ENCODE peak calls at places on chromosomes 6 and 20, in six cellular contexts. A, L, J, B, F and V are unnamed samples.

GRCh38 chr6:161374971-161375873 is 101.4 kb upstream of the AGPAT4 start:
- DNase-seq in A (no peak), L (no peak), F (no peak), J (peak; percentile 83), B (no peak), V (peak; percentile 40)

GRCh38 chr20:40643891-40644290 is 45.1 kb downstream of the MAFB start:
- DNase-seq in L (no peak), F (no peak), J (no peak), B (no peak), A (no peak), V (no peak)

GRCh38 chr20:60046011-60046413 is 87.8 kb downstream of the CDH26 start:
- DNase-seq in F (no peak), J (no peak), A (no peak), L (no peak), B (no peak), V (no peak)

GRCh38 chr20:41048475-41049242 is 20.0 kb downstream of the TOP1 start:
- DNase-seq in F (no peak), A (no peak), B (no peak), L (no peak), J (no peak), V (no peak)

GRCh38 chr20:47196091-47197081 is 160.1 kb downstream of the ZMYND8 start:
- DNase-seq in J (peak; percentile 73), F (peak; percentile 34), L (peak; percentile 81), A (peak; percentile 44), B (peak; percentile 71), V (peak; percentile 88)

GRCh38 chr6:137975058-137975940 is 108.2 kb downstream of the TNFAIP3 start:
- DNase-seq in F (no peak), B (peak; percentile 38), L (no peak), A (no peak), J (no peak), V (no peak)

GRCh38 chr6:166435574-166435973 is 52.8 kb upstream of the MPC1 start:
- DNase-seq in B (peak; percentile 75), F (no peak), L (no peak), J (peak; percentile 34), A (no peak), V (no peak)

GRCh38 chr6:29527564-29527963 is 32.0 kb downstream of the UBD start:
- DNase-seq in J (peak; percentile 0), A (no peak), F (no peak), L (no peak), B (no peak), V (no peak)

GRCh38 chr20:59042151-59042795 is at the start of gene PRELID3B:
- DNase-seq in J (no peak), F (no peak), A (no peak), B (no peak), L (no peak), V (no peak)

GRCh38 chr6:72849346-72849745 is 227.5 kb downstream of the KCNQ5 start:
- DNase-seq in A (no peak), F (no peak), L (no peak), J (no peak), B (no peak), V (no peak)

GRCh38 chr20:44083220-44083933 is 103.6 kb downstream of the JPH2 start:
- DNase-seq in J (no peak), F (no peak), L (no peak), B (no peak), A (no peak), V (no peak)

GRCh38 chr6:153027480-153027879 is 25.0 kb upstream of the MTRF1L start:
- DNase-seq in F (no peak), A (no peak), B (no peak), J (no peak), L (no peak), V (no peak)

GRCh38 chr6:29976253-29976587 is 33.9 kb downstream of the HLA-A start:
- DNase-seq in J (no peak), F (no peak), L (no peak), A (no peak), B (no peak), V (no peak)

GRCh38 chr20:38534756-38535155 is 46.2 kb upstream of the ADIG start:
- DNase-seq in B (no peak), J (no peak), F (no peak), A (no peak), L (no peak), V (no peak)

GRCh38 chr6:169591616-169592015 is 110.2 kb downstream of the WDR27 start:
- DNase-seq in J (no peak), A (no peak), B (no peak), F (no peak), L (no peak), V (no peak)

GRCh38 chr6:89987140-89987539 is 92.9 kb downstream of the GJA10 start:
- DNase-seq in F (no peak), L (no peak), A (no peak), B (no peak), J (no peak), V (no peak)

GRCh38 chr6:132607544-132608233 is 16.4 kb downstream of the TAAR2 start:
- DNase-seq in L (no peak), A (no peak), J (peak; percentile 21), B (no peak), F (no peak), V (no peak)

GRCh38 chr6:138493413-138493812 is 5.9 kb downstream of the NHSL1 start:
- DNase-seq in J (peak; percentile 35), B (no peak), F (no peak), L (no peak), A (no peak), V (no peak)

GRCh38 chr20:4942336-4942735 is 59.0 kb downstream of the SLC23A2 start:
- DNase-seq in F (no peak), B (no peak), J (no peak), L (no peak), A (no peak), V (no peak)

GRCh38 chr20:46286977-46287376 is 21.3 kb downstream of the CDH22 start:
- DNase-seq in A (no peak), J (no peak), F (no peak), L (no peak), B (no peak), V (no peak)

GRCh38 chr20:10927936-10928860 is 254.4 kb upstream of the JAG1 start:
- DNase-seq in B (no peak), A (no peak), L (no peak), J (no peak), F (no peak), V (no peak)

GRCh38 chr6:63213325-63213724 is 2.1 kb downstream of the FKBP1C start:
- DNase-seq in B (no peak), L (no peak), J (no peak), F (no peak), A (no peak), V (no peak)